ENCODE peak calls at places on chromosomes 6 and 20, in ten cellular contexts. G, M, B, U, Y, Z, Q, N, H and L are unnamed samples. For H3K27me3, the result is how much of the 10 kb centered on the place peaks cover.

GRCh38 chr6:147806697-147807096 is 298.2 kb downstream of the SAMD5 start:
- DNase-seq in G (no peak), M (no peak), B (no peak), U (no peak), Y (no peak), Z (no peak), Q (no peak), N (no peak), H (no peak), L (no peak)

GRCh38 chr20:39429716-39430115 is 467.6 kb downstream of the DHX35 start:
- DNase-seq in G (no peak), M (no peak), B (no peak), U (no peak), Y (no peak), Z (peak), Q (no peak), N (no peak), H (no peak), L (no peak)

GRCh38 chr6:122663981-122664380 is 53.8 kb downstream of the PKIB start:
- DNase-seq in G (no peak), M (no peak), B (no peak), U (peak), Y (no peak), Z (no peak), Q (peak), N (no peak), H (no peak), L (no peak)

GRCh38 chr20:62426678-62427077 is 661 bp downstream of the RBBP8NL start:
- DNase-seq in G (no peak), M (peak), B (no peak), U (peak), Y (no peak), Z (no peak), Q (no peak), N (no peak), H (no peak), L (peak)

GRCh38 chr20:23294166-23294565 is 56.4 kb upstream of the NXT1 start:
- DNase-seq in G (no peak), M (no peak), B (no peak), U (no peak), Y (no peak), Z (no peak), Q (no peak), N (no peak), H (no peak), L (no peak)

GRCh38 chr6:33716379-33716778 is 4.9 kb upstream of the UQCC2 start:
- DNase-seq in G (no peak), M (no peak), B (no peak), U (peak), Y (no peak), Z (no peak), Q (no peak), N (no peak), H (no peak), L (no peak)

GRCh38 chr6:103122766-103123601 is 1729.5 kb downstream of the GRIK2 start:
- DNase-seq in G (no peak), M (peak), B (no peak), U (peak), Y (no peak), Z (peak), Q (peak), N (peak), H (peak), L (peak)

GRCh38 chr6:53119349-53119748 is 29.3 kb downstream of the GCM1 start:
- DNase-seq in G (no peak), M (no peak), B (no peak), U (no peak), Y (no peak), Z (no peak), Q (no peak), N (no peak), H (no peak), L (no peak)

GRCh38 chr6:80537321-80537972 is 431.0 kb downstream of the BCKDHB start:
- DNase-seq in G (no peak), M (no peak), B (no peak), U (no peak), Y (no peak), Z (no peak), Q (no peak), N (no peak), H (no peak), L (no peak)

GRCh38 chr6:138455746-138456392 is 43.4 kb downstream of the NHSL1 start:
- DNase-seq in G (peak), M (no peak), B (no peak), U (no peak), Y (no peak), Z (no peak), Q (no peak), N (no peak), H (no peak), L (no peak)

GRCh38 chr6:125251516-125252229 is 50.1 kb downstream of the HDDC2 start:
- DNase-seq in G (no peak), M (no peak), B (no peak), U (no peak), Y (no peak), Z (no peak), Q (peak), N (no peak), H (peak), L (no peak)

GRCh38 chr20:7025635-7026034 is 258.1 kb downstream of the BMP2 start:
- DNase-seq in G (no peak), M (no peak), B (no peak), U (no peak), Y (no peak), Z (no peak), Q (no peak), N (no peak), H (no peak), L (no peak)

GRCh38 chr20:46327557-46327956 is 19.3 kb upstream of the CDH22 start:
- DNase-seq in G (no peak), M (no peak), B (no peak), U (no peak), Y (no peak), Z (no peak), Q (no peak), N (no peak), H (no peak), L (no peak)
- H3K27me3 ChIP-seq in G (under half), M (under half), B (under half), U (under half), Y (under half), Z (under half), Q (under half), N (half or more), H (under half), L (under half)

GRCh38 chr20:675453-676314 is at the start of gene SCRT2:
- DNase-seq in G (no peak), M (peak), B (peak), U (peak), Y (no peak), Z (peak), Q (peak), N (no peak), H (peak), L (no peak)
- H3K27me3 ChIP-seq in G (under half), M (under half), B (under half), U (under half), Y (under half), Z (under half), Q (half or more), N (half or more), H (under half), L (under half)

DNA sequence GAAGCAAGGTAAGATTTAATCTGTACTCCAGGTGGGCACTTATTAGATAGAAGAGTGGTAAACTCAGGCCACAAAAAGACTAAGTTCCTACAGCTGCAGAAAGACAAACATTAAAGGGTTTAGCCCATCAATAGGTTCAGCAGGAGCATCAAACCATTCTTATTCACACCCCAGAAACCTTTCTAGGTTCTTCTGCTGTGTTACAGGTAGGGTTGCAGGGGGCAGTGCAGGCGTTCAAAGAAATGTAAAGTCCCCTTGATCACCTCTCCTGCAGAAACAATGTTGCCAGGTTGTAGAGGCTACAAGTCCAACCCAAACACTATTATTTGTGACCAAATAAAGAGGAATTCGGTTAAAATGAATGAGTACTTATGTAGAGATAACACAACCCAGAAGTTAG is 31.8 kb downstream of the PHACTR1 start:
- DNase-seq in G (no peak), M (peak), B (no peak), U (no peak), Y (no peak), Z (no peak), Q (no peak), N (no peak), H (no peak), L (no peak)
- H3K27me3 ChIP-seq in G (under half), M (under half), B (under half), U (under half), Y (under half), Z (under half), Q (under half), N (under half), H (under half), L (under half)

GRCh38 chr20:21699216-21699508 is 6.3 kb upstream of the PAX1 start:
- DNase-seq in G (no peak), M (no peak), B (no peak), U (no peak), Y (no peak), Z (no peak), Q (no peak), N (no peak), H (no peak), L (no peak)
- H3K27me3 ChIP-seq in G (under half), M (half or more), B (under half), U (under half), Y (under half), Z (under half), Q (under half), N (under half), H (under half), L (half or more)

GRCh38 chr20:63470410-63470809 is 2.0 kb downstream of the KCNQ2 start:
- DNase-seq in G (no peak), M (no peak), B (no peak), U (no peak), Y (no peak), Z (no peak), Q (no peak), N (no peak), H (no peak), L (no peak)
- H3K27me3 ChIP-seq in G (under half), M (under half), B (under half), U (under half), Y (under half), Z (under half), Q (under half), N (half or more), H (under half), L (under half)

DNA sequence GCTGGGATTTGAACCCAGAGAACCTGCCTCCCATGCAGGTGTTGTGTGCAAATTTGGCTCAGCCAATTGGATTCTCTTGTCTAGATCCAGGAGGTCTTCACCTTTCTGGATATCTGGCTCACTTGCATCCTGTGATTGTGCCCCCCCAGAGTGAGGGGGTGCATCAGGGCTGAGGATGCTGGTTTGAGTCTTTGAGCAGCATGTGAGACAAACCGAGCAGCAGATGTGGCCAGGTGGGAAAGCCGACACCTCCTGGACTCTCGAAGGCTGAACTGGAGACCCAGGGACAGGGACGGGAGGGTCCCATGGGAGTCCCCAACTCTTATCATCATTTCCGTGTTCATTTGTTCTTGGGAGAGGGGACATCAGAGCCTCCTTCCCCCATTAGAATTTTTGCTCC is 30.6 kb upstream of the SULF2 start:
- DNase-seq in G (no peak), M (no peak), B (no peak), U (no peak), Y (no peak), Z (no peak), Q (no peak), N (no peak), H (no peak), L (no peak)
- H3K27me3 ChIP-seq in G (under half), M (under half), B (under half), U (under half), Y (under half), Z (under half), Q (under half), N (under half), H (under half), L (under half)

DNA sequence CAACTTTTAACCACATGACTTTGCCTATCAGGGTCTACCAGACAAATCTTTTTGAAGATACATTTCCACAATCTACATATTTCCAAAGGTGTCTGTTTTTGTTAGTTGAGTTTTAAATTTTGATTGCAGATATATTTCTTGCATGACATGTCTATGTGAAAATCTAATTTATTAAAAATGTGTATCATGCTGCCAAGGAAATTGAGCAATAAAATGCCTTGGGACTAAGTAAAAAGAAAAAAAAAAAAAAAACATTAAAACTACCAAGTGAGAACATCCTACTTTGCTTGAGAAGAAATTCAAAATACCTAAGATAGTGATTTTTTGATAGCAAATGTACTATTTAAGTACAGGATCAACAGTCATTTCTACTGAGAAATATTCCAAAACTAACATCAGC is 17.7 kb downstream of the SLC17A5 start:
- DNase-seq in G (no peak), M (no peak), B (no peak), U (no peak), Y (no peak), Z (no peak), Q (no peak), N (no peak), H (no peak), L (no peak)
- H3K27me3 ChIP-seq in G (under half), M (under half), B (under half), U (under half), Y (under half), Z (under half), Q (under half), N (under half), H (under half), L (under half)

GRCh38 chr6:78400076-78400475 is 467.3 kb upstream of the IRAK1BP1 start:
- DNase-seq in G (no peak), M (no peak), B (no peak), U (no peak), Y (no peak), Z (no peak), Q (no peak), N (no peak), H (no peak), L (no peak)
- H3K27me3 ChIP-seq in G (under half), M (under half), B (under half), U (under half), Y (under half), Z (under half), Q (under half), N (under half), H (under half), L (under half)